ENCODE peak calls at places on chromosomes 6 and 20, in nine cellular contexts. G is CD4-positive, alpha-beta T cell; K is lung microvascular endothelial cell; P is substantia nigra; B is smooth muscle cell of the brain vasculature; Y is stimulated activated CD8-positive, alpha-beta memory T cell treated with anti-CD3 and anti-CD28 coated beads, Interleukin-4, amount 100 ng/mL, for 24 hours; Q is HCT116; M is retinal pigment epithelial cell; N is A673. X is an unnamed sample.

GRCh38 chr6:57137392-57137791 is 34.7 kb upstream of the BAG2 start:
- DNase-seq in P (no peak), N (no peak), B (no peak), Q (no peak), K (no peak), M (no peak), Y (no peak), G (no peak), X (no peak)

GRCh38 chr6:53795702-53796450 is 1.1 kb downstream of the LRRC1 start:
- DNase-seq in G (no peak), N (no peak), M (no peak), Y (peak), P (peak), Q (no peak), B (no peak), K (peak), X (no peak)

GRCh38 chr20:5570442-5570841 is 179.8 kb upstream of the SHLD1 start:
- DNase-seq in Q (no peak), N (no peak), K (no peak), P (no peak), M (no peak), Y (no peak), B (no peak), G (no peak), X (no peak)

GRCh38 chr6:137013031-137013430 is 31.7 kb downstream of the IL20RA start:
- DNase-seq in P (no peak), G (no peak), Y (no peak), Q (no peak), B (no peak), M (no peak), K (no peak), N (no peak), X (no peak)

GRCh38 chr6:135675862-135676261 is 175.6 kb upstream of the PDE7B start:
- DNase-seq in P (no peak), K (peak), Y (no peak), B (peak), Q (peak), N (peak), G (no peak), M (no peak), X (peak)

GRCh38 chr20:43925786-43926185 is 11.1 kb downstream of the TOX2 start:
- DNase-seq in N (peak), M (no peak), Q (no peak), B (no peak), P (peak), G (peak), K (peak), Y (no peak), X (peak)

GRCh38 chr20:19628570-19629134 is 129.4 kb upstream of the RIN2 start:
- DNase-seq in P (peak), Q (peak), M (peak), B (peak), K (peak), Y (no peak), G (no peak), N (peak), X (no peak)

GRCh38 chr6:167225903-167226508 is 65.1 kb upstream of the UNC93A start:
- DNase-seq in K (no peak), Q (no peak), P (no peak), N (no peak), Y (no peak), M (no peak), B (no peak), G (no peak), X (no peak)

GRCh38 chr20:44887466-44887865 is 2.0 kb downstream of the YWHAB start:
- DNase-seq in Q (no peak), M (no peak), Y (no peak), K (no peak), N (peak), P (no peak), B (no peak), G (no peak), X (no peak)

GRCh38 chr6:73547046-73547445 is 26.2 kb upstream of the EEF1A1 start:
- DNase-seq in Q (no peak), P (no peak), B (no peak), Y (no peak), M (no peak), G (no peak), N (no peak), K (no peak), X (no peak)

GRCh38 chr6:1178590-1178989 is 133.3 kb upstream of the FOXQ1 start:
- DNase-seq in N (no peak), P (no peak), M (no peak), G (no peak), Y (no peak), Q (no peak), K (no peak), B (no peak), X (no peak)

GRCh38 chr20:12057778-12058177 is 140.1 kb downstream of the BTBD3 start:
- DNase-seq in K (no peak), G (no peak), B (no peak), Q (no peak), N (no peak), P (peak), Y (no peak), M (no peak), X (no peak)

GRCh38 chr6:71047401-71047800 is 90.5 kb upstream of the B3GAT2 start:
- DNase-seq in B (no peak), N (no peak), K (no peak), M (no peak), G (no peak), Q (no peak), P (no peak), Y (no peak), X (no peak)

GRCh38 chr20:43961116-43961515 is 46.5 kb downstream of the TOX2 start:
- DNase-seq in N (no peak), Q (no peak), P (no peak), Y (no peak), M (no peak), K (no peak), G (no peak), B (no peak), X (no peak)

GRCh38 chr6:22236626-22237414 is 60.0 kb downstream of the PRL start:
- DNase-seq in Y (no peak), N (no peak), B (no peak), K (peak), Q (no peak), G (no peak), M (no peak), P (no peak), X (no peak)

GRCh38 chr6:46979206-46979605 is 57.5 kb upstream of the ADGRF5 start:
- DNase-seq in G (no peak), P (no peak), K (no peak), M (no peak), Y (no peak), Q (no peak), N (no peak), B (no peak), X (no peak)

GRCh38 chr20:14573676-14574075 is 236.3 kb upstream of the FLRT3 start:
- DNase-seq in Q (no peak), Y (no peak), G (no peak), M (no peak), N (no peak), K (no peak), B (no peak), P (no peak), X (no peak)

GRCh38 chr6:13624871-13625288 is 9.7 kb downstream of the NOL7 start:
- DNase-seq in B (no peak), N (peak), Q (peak), Y (no peak), P (no peak), M (peak), G (peak), K (peak), X (peak)

GRCh38 chr6:3421763-3422456 is 34.9 kb downstream of the SLC22A23 start:
- DNase-seq in K (peak), N (peak), B (no peak), M (no peak), P (peak), G (no peak), Y (no peak), Q (no peak), X (no peak)

GRCh38 chr20:58140787-58141396 is 87.6 kb downstream of the ANKRD60 start:
- DNase-seq in N (no peak), M (no peak), Q (no peak), P (no peak), G (no peak), Y (no peak), K (no peak), B (no peak), X (no peak)

GRCh38 chr6:168031411-168032382 is 34.2 kb downstream of the KIF25 start:
- DNase-seq in M (no peak), G (no peak), Q (no peak), B (no peak), K (peak), N (peak), Y (no peak), P (no peak), X (no peak)

GRCh38 chr20:830011-830521 is 3.4 kb upstream of the FAM110A start:
- DNase-seq in Y (no peak), B (no peak), K (no peak), P (no peak), G (no peak), Q (no peak), M (no peak), N (no peak), X (no peak)

GRCh38 chr6:5205877-5206840 is 54.6 kb downstream of the LYRM4 start:
- DNase-seq in N (peak), B (peak), P (peak), M (no peak), K (peak), G (no peak), Q (no peak), Y (no peak), X (no peak)

GRCh38 chr20:5073154-5074049 is 46.4 kb downstream of the PCNA start:
- DNase-seq in N (no peak), M (peak), Y (no peak), Q (peak), G (no peak), B (peak), P (peak), K (peak), X (no peak)

GRCh38 chr6:43274916-43275597 is 23.0 kb upstream of the SLC22A7 start:
- DNase-seq in Q (no peak), Y (peak), N (no peak), P (peak), M (no peak), B (no peak), K (no peak), G (peak), X (no peak)

GRCh38 chr6:79215233-79215824 is 19.2 kb downstream of the HMGN3 start:
- DNase-seq in G (no peak), P (no peak), Q (no peak), M (no peak), Y (no peak), N (no peak), B (no peak), K (no peak), X (no peak)

GRCh38 chr6:169420912-169421543 is 167.4 kb upstream of the THBS2 start:
- DNase-seq in P (no peak), Y (no peak), B (no peak), G (no peak), N (peak), M (no peak), Q (peak), K (no peak), X (no peak)

GRCh38 chr6:150236544-150236943 is 93.7 kb downstream of the PPP1R14C start:
- DNase-seq in Y (no peak), G (no peak), N (no peak), B (no peak), P (no peak), K (no peak), M (no peak), Q (no peak), X (no peak)

GRCh38 chr20:25250508-25250907 is 2.6 kb downstream of the PYGB start:
- DNase-seq in B (no peak), Y (no peak), G (no peak), M (no peak), Q (no peak), N (no peak), K (no peak), P (no peak), X (no peak)

GRCh38 chr6:136508701-136509387 is 41.4 kb downstream of the MAP7 start:
- DNase-seq in K (no peak), B (no peak), M (no peak), Q (no peak), G (no peak), Y (no peak), P (no peak), N (no peak), X (no peak)

GRCh38 chr20:37356961-37357371 is 11.0 kb downstream of the SRC start:
- DNase-seq in Y (no peak), B (no peak), K (no peak), N (no peak), M (no peak), G (no peak), Q (no peak), P (no peak), X (no peak)

GRCh38 chr6:105786890-105787655 is 299.1 kb upstream of the PRDM1 start:
- DNase-seq in K (no peak), P (no peak), M (no peak), Q (no peak), Y (no peak), N (no peak), G (no peak), B (no peak), X (no peak)

GRCh38 chr6:128168244-128168643 is 267.4 kb upstream of the THEMIS start:
- DNase-seq in Q (no peak), B (no peak), G (no peak), K (no peak), Y (no peak), P (no peak), M (no peak), N (no peak), X (no peak)

GRCh38 chr20:51488331-51488730 is 54.2 kb downstream of the NFATC2 start:
- DNase-seq in Q (no peak), G (no peak), M (no peak), N (no peak), P (no peak), K (no peak), Y (no peak), B (no peak), X (no peak)

GRCh38 chr6:22954749-22955385 is 385.5 kb downstream of the HDGFL1 start:
- DNase-seq in Y (no peak), M (no peak), G (no peak), B (no peak), Q (no peak), K (peak), N (no peak), P (no peak), X (no peak)

GRCh38 chr6:159788757-159789376 is 535 bp downstream of the TCP1 start:
- DNase-seq in Y (peak), B (no peak), P (peak), K (peak), N (peak), G (no peak), M (no peak), Q (no peak), X (peak)

GRCh38 chr20:51562027-51562333 is 19.5 kb upstream of the NFATC2 start:
- DNase-seq in B (no peak), P (no peak), Q (no peak), M (no peak), N (peak), K (no peak), G (no peak), Y (no peak), X (no peak)

GRCh38 chr20:9447182-9447581 is 67.2 kb upstream of the LAMP5 start:
- DNase-seq in G (no peak), Q (no peak), N (no peak), Y (no peak), B (no peak), M (no peak), K (no peak), P (no peak), X (no peak)

X was measured in T-cell.